ENCODE peak calls at places on chromosome 4, in eight cellular contexts. W is stimulated activated CD8-positive, alpha-beta memory T cell treated with anti-CD3 and anti-CD28 coated beads, Interleukin-2, amount 100 ng/mL, for 1 hour; H is NCI-H146; V is neural crest cell; B is caudate nucleus; N is substantia nigra; L is Karpas-422; G is Peyer's patch. M is an unnamed sample.

GRCh38 chr4:45910511-45910910 is 213.3 kb downstream of the GABRG1 start:
- DNase-seq in W (no peak), H (no peak), V (no peak), B (no peak), N (no peak), L (no peak), G (no peak), M (no peak)

GRCh38 chr4:119536572-119537528 is 91.8 kb downstream of the PDE5A start:
- DNase-seq in W (no peak), H (no peak), V (no peak), B (no peak), N (no peak), L (no peak), G (no peak), M (peak)

GRCh38 chr4:174714393-174715211 is 114.4 kb downstream of the GLRA3 start:
- DNase-seq in W (no peak), H (peak), V (peak), B (no peak), N (no peak), L (peak), G (no peak), M (peak)

GRCh38 chr4:182188622-182189021 is 54.6 kb upstream of the TENM3 start:
- DNase-seq in W (no peak), H (no peak), V (no peak), B (no peak), N (no peak), L (no peak), G (no peak), M (peak)

GRCh38 chr4:140069068-140069467 is 84.9 kb downstream of the MAML3 start:
- DNase-seq in W (no peak), H (no peak), V (no peak), B (no peak), N (no peak), L (no peak), G (no peak), M (peak)

GRCh38 chr4:185183622-185184281 is 20.0 kb downstream of the CFAP97 start:
- DNase-seq in W (peak), H (peak), V (peak), B (peak), N (no peak), L (peak), G (peak), M (peak)

GRCh38 chr4:26455571-26455970 is 34.7 kb downstream of the CCKAR start:
- DNase-seq in W (no peak), H (no peak), V (no peak), B (no peak), N (no peak), L (no peak), G (no peak), M (no peak)

GRCh38 chr4:72152731-72153130 is 120.9 kb downstream of the NPFFR2 start:
- DNase-seq in W (no peak), H (no peak), V (no peak), B (no peak), N (no peak), L (no peak), G (no peak), M (no peak)

GRCh38 chr4:78481180-78481579 is 70.4 kb upstream of the ANXA3 start:
- DNase-seq in W (no peak), H (no peak), V (no peak), B (no peak), N (no peak), L (no peak), G (no peak), M (peak)

GRCh38 chr4:72430988-72431387 is 138.0 kb downstream of the ADAMTS3 start:
- DNase-seq in W (no peak), H (no peak), V (no peak), B (no peak), N (no peak), L (no peak), G (no peak), M (no peak)

GRCh38 chr4:96170198-96170597 is 330.3 kb downstream of the PDHA2 start:
- DNase-seq in W (no peak), H (peak), V (no peak), B (no peak), N (no peak), L (no peak), G (no peak), M (no peak)

GRCh38 chr4:25076625-25077413 is 46.1 kb upstream of the LGI2 start:
- DNase-seq in W (no peak), H (no peak), V (no peak), B (no peak), N (no peak), L (no peak), G (no peak), M (no peak)

GRCh38 chr4:24810016-24810415 is 14.6 kb downstream of the SOD3 start:
- DNase-seq in W (no peak), H (no peak), V (no peak), B (no peak), N (no peak), L (no peak), G (no peak), M (peak)

GRCh38 chr4:151206241-151207005 is 70.5 kb upstream of the PRSS48 start:
- DNase-seq in W (no peak), H (no peak), V (no peak), B (no peak), N (no peak), L (no peak), G (no peak), M (no peak)

GRCh38 chr4:2860391-2861348 is 17.0 kb downstream of the ADD1 start:
- DNase-seq in W (no peak), H (no peak), V (no peak), B (no peak), N (no peak), L (no peak), G (no peak), M (peak)

GRCh38 chr4:30269850-30270249 is 450.3 kb upstream of the PCDH7 start:
- DNase-seq in W (no peak), H (no peak), V (no peak), B (no peak), N (no peak), L (no peak), G (no peak), M (no peak)

GRCh38 chr4:8028884-8029568 is 89.4 kb upstream of the AFAP1 start:
- DNase-seq in W (no peak), H (no peak), V (no peak), B (no peak), N (no peak), L (no peak), G (no peak), M (no peak)

GRCh38 chr4:1813231-1813630 is 20.1 kb downstream of the FGFR3 start:
- DNase-seq in W (no peak), H (no peak), V (no peak), B (no peak), N (no peak), L (no peak), G (no peak), M (no peak)

GRCh38 chr4:43348591-43348990 is 456.1 kb downstream of the GRXCR1 start:
- DNase-seq in W (no peak), H (no peak), V (no peak), B (no peak), N (no peak), L (no peak), G (no peak), M (peak)

GRCh38 chr4:124060261-124060918 is 652.1 kb downstream of the ANKRD50 start:
- DNase-seq in W (no peak), H (no peak), V (no peak), B (no peak), N (no peak), L (no peak), G (no peak), M (peak)

GRCh38 chr4:29326816-29327215 is 1393.4 kb upstream of the PCDH7 start:
- DNase-seq in W (no peak), H (no peak), V (no peak), B (no peak), N (no peak), L (no peak), G (no peak), M (peak)

M was measured in IMR-90.